ENCODE peak calls at places on chromosomes 1 and 21, in four cellular contexts. One of them, this sample, is unnamed.

GRCh38 chr1:33302325-33302724 is 18.6 kb downstream of the A3GALT2 start:
- DNase-seq in left lung: peak
- DNase-seq in psoas muscle: no peak
- DNase-seq in ovary: no peak
- DNase-seq in this sample: no peak

GRCh38 chr1:32962248-32962896 is 2.2 kb downstream of the RNF19B start:
- DNase-seq in left lung: no peak
- DNase-seq in psoas muscle: no peak
- DNase-seq in ovary: no peak
- DNase-seq in this sample: no peak

GRCh38 chr1:147078606-147079399 is 93.5 kb downstream of the PRKAB2 start:
- DNase-seq in left lung: no peak
- DNase-seq in psoas muscle: no peak
- DNase-seq in ovary: no peak
- DNase-seq in this sample: no peak

GRCh38 chr1:75632350-75632949 is 21.5 kb upstream of the SLC44A5 start:
- DNase-seq in left lung: no peak
- DNase-seq in psoas muscle: no peak
- DNase-seq in ovary: no peak
- DNase-seq in this sample: peak

GRCh38 chr1:179817789-179818188 is 59.8 kb downstream of the TOR1AIP2 start:
- DNase-seq in left lung: no peak
- DNase-seq in psoas muscle: peak
- DNase-seq in ovary: peak
- DNase-seq in this sample: no peak

GRCh38 chr1:197868751-197869501 is 33.5 kb upstream of the C1orf53 start:
- DNase-seq in left lung: no peak
- DNase-seq in psoas muscle: no peak
- DNase-seq in ovary: no peak
- DNase-seq in this sample: peak

GRCh38 chr1:220696863-220697231 is 6.7 kb downstream of the C1orf115 start:
- DNase-seq in left lung: no peak
- DNase-seq in psoas muscle: no peak
- DNase-seq in ovary: no peak
- DNase-seq in this sample: no peak

GRCh38 chr1:11194407-11195176 is 5.4 kb downstream of the ANGPTL7 start:
- DNase-seq in left lung: no peak
- DNase-seq in psoas muscle: no peak
- DNase-seq in ovary: no peak
- DNase-seq in this sample: no peak

GRCh38 chr1:84619383-84620093 is 45.3 kb upstream of the CTBS start:
- DNase-seq in left lung: no peak
- DNase-seq in psoas muscle: no peak
- DNase-seq in ovary: no peak
- DNase-seq in this sample: peak

GRCh38 chr1:165444897-165445370 is at the start of gene RXRG:
- DNase-seq in left lung: no peak
- DNase-seq in psoas muscle: peak
- DNase-seq in ovary: no peak
- DNase-seq in this sample: no peak

GRCh38 chr21:44006017-44006624 is 6.0 kb upstream of the TRAPPC10 start:
- DNase-seq in left lung: no peak
- DNase-seq in psoas muscle: no peak
- DNase-seq in ovary: peak
- DNase-seq in this sample: peak

GRCh38 chr21:36080386-36080785 is 10.6 kb downstream of the CBR1 start:
- DNase-seq in left lung: no peak
- DNase-seq in psoas muscle: no peak
- DNase-seq in ovary: no peak
- DNase-seq in this sample: no peak

GRCh38 chr1:178973671-178974091 is 52.0 kb upstream of the FAM20B start:
- DNase-seq in left lung: no peak
- DNase-seq in psoas muscle: no peak
- DNase-seq in ovary: no peak
- DNase-seq in this sample: peak

GRCh38 chr1:204267191-204267601 is 53.4 kb upstream of the GOLT1A start:
- DNase-seq in left lung: no peak
- DNase-seq in psoas muscle: no peak
- DNase-seq in ovary: no peak
- DNase-seq in this sample: no peak

GRCh38 chr1:2278591-2279209 is 50.6 kb downstream of the SKI start:
- DNase-seq in left lung: no peak
- DNase-seq in psoas muscle: peak
- DNase-seq in ovary: no peak
- DNase-seq in this sample: no peak

GRCh38 chr1:237857455-237857854 is 33.3 kb downstream of the ZP4 start:
- DNase-seq in left lung: no peak
- DNase-seq in psoas muscle: no peak
- DNase-seq in ovary: no peak
- DNase-seq in this sample: no peak

GRCh38 chr1:241482761-241483250 is 36.7 kb downstream of the FH start:
- DNase-seq in left lung: no peak
- DNase-seq in psoas muscle: no peak
- DNase-seq in ovary: no peak
- DNase-seq in this sample: no peak

GRCh38 chr1:180773210-180773865 is 139.4 kb upstream of the KIAA1614 start:
- DNase-seq in left lung: no peak
- DNase-seq in psoas muscle: no peak
- DNase-seq in ovary: no peak
- DNase-seq in this sample: no peak

GRCh38 chr1:226798427-226799411 is 59.6 kb upstream of the ITPKB start:
- DNase-seq in left lung: no peak
- DNase-seq in psoas muscle: no peak
- DNase-seq in ovary: no peak
- DNase-seq in this sample: no peak

GRCh38 chr1:53754484-53755312 is 15.7 kb upstream of the GLIS1 start:
- DNase-seq in left lung: no peak
- DNase-seq in psoas muscle: no peak
- DNase-seq in ovary: no peak
- DNase-seq in this sample: no peak

GRCh38 chr1:6996371-6996770 is 211.1 kb downstream of the CAMTA1 start:
- DNase-seq in left lung: no peak
- DNase-seq in psoas muscle: no peak
- DNase-seq in ovary: no peak
- DNase-seq in this sample: no peak

DNA sequence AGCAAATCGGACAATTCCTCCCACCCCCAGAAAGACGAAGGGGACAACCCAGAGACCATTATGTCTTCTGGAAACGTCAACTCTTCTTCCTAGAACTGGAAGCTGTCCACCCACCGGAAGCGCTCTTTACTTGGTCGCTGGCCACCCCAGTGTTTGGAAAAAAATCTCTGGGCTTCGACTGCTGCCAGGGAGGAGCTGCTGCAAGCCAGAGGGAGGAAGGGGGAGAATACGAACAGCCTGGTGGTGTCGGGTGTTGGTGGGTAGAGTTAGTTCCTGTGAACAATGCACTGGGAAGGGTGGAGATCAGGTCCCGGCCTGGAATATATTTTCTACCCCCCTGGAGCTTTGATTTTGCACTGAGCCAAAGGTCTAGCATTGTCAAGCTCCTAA is 3.2 kb downstream of the S1PR1 start:
- DNase-seq in left lung: no peak
- DNase-seq in psoas muscle: peak
- DNase-seq in ovary: no peak
- DNase-seq in this sample: no peak
- H3K4me3 ChIP-seq in left lung: peak
- H3K4me3 ChIP-seq in psoas muscle: peak
- H3K4me3 ChIP-seq in ovary: no peak
- H3K4me3 ChIP-seq in this sample: no peak

DNA sequence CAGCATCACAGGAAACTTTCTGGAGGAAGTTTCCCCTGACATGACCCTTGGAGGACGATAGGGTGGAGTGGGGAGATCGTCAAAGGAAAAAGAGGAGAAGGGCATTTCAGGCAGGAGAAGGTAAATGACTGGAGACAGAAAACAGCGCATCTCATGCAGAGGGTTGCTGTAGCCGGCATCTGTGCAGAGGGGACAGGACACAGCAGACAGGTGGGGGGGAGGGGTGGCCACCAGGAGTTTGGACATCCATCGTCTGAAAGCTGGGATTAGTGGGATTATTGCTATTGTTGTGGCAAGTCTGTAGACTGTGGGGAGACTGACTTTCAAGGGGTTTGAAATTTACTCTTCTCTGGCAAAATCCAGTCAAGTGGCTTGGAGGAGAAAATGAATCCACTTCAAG is 463.9 kb downstream of the OMA1 start:
- DNase-seq in left lung: no peak
- DNase-seq in psoas muscle: no peak
- DNase-seq in ovary: no peak
- DNase-seq in this sample: no peak
- TF ChIP-seq CTCF in left lung: no peak
- TF ChIP-seq CTCF in psoas muscle: no peak
- TF ChIP-seq CTCF in ovary: no peak
- TF ChIP-seq CTCF in this sample: no peak

DNA sequence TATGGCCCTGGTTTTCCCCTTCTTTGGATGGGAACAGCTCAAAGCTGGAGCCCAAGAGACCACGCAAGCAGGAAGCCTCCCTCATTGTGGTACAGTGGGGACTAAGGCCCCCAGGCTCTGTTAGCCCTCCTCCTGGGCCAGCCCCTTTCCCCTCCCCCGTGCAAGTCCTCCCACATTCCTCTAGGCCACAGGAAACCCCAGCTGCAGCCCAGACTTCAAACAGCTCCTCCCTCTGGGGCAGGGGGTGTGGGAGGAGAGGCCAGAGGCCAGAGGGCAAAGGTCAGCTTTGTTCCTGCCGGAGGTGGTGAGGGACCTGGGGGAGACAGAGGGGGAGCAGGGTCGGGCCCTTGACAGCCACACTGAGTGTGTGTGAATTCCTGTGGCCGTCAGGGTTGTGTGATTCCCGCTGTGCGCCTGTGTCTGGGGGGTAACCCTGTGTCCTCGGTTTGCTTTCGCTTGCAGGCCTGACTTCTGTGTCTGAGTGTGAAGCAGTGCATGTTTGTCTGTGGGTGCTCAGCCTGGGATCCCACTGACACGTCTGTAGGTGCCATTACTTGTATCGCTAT is 3.4 kb upstream of the AHDC1 start:
- DNase-seq in left lung: no peak
- DNase-seq in psoas muscle: no peak
- DNase-seq in ovary: no peak
- DNase-seq in this sample: no peak
- H3K4me3 ChIP-seq in left lung: no peak
- H3K4me3 ChIP-seq in psoas muscle: no peak
- H3K4me3 ChIP-seq in ovary: no peak
- H3K4me3 ChIP-seq in this sample: no peak

DNA sequence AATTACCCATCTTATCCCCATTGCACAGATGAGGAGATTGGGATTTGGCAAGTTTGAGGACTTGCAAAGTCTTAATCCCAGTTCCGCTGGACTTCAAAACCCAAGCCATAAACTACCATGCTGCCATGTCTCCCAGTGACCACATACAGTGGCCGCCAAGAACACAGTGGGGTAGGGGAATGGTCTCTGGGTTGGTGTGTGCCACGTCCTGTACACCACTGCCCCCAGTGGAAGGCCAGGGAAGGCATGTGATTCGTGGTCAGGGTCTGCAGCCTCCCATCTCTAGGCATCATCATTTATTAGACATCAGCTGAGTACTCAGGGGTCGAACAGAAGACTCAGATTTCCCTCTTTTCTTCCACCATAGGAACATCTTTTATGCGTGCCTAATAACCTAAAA is 76.0 kb downstream of the MAN1C1 start:
- DNase-seq in left lung: no peak
- DNase-seq in psoas muscle: no peak
- DNase-seq in ovary: no peak
- DNase-seq in this sample: no peak
- TF ChIP-seq CTCF in left lung: peak
- TF ChIP-seq CTCF in psoas muscle: peak
- TF ChIP-seq CTCF in ovary: no peak
- TF ChIP-seq CTCF in this sample: peak

GRCh38 chr21:33586927-33587326 is 1.6 kb downstream of the DONSON start:
- DNase-seq in left lung: no peak
- DNase-seq in psoas muscle: no peak
- DNase-seq in ovary: no peak
- DNase-seq in this sample: no peak
- H3K4me3 ChIP-seq in left lung: no peak
- H3K4me3 ChIP-seq in psoas muscle: no peak
- H3K4me3 ChIP-seq in ovary: no peak
- H3K4me3 ChIP-seq in this sample: peak

GRCh38 chr1:153771841-153772593 is 3.2 kb upstream of the SLC27A3 start:
- DNase-seq in left lung: no peak
- DNase-seq in psoas muscle: no peak
- DNase-seq in ovary: no peak
- DNase-seq in this sample: no peak
- TF ChIP-seq CTCF in left lung: peak
- TF ChIP-seq CTCF in psoas muscle: peak
- TF ChIP-seq CTCF in ovary: peak
- TF ChIP-seq CTCF in this sample: peak

This sample was measured in astrocyte of the cerebellum.